ENCODE peak calls at places on chromosomes 3 and 15, in four cellular contexts. U, W, Y and B are unnamed samples.

GRCh38 chr3:67940200-67940952 is 286.0 kb upstream of the SUCLG2 start:
- DNase-seq in U (no peak), Y (no peak), W (no peak), B (no peak)

GRCh38 chr3:197303452-197303851 is 5.0 kb upstream of the DLG1 start:
- DNase-seq in Y (no peak), U (no peak), W (no peak), B (no peak)

GRCh38 chr3:52090131-52090548 is 33.8 kb upstream of the DUSP7 start:
- DNase-seq in W (no peak), U (no peak), Y (no peak), B (no peak)

GRCh38 chr15:43550527-43551363 is 33.3 kb downstream of the MAP1A start:
- DNase-seq in Y (no peak), U (no peak), W (no peak), B (no peak)

GRCh38 chr15:90664650-90665287 is 52.4 kb upstream of the BLM start:
- DNase-seq in W (no peak), Y (no peak), U (no peak), B (no peak)

GRCh38 chr15:77753939-77754338 is 121.2 kb upstream of the LINGO1 start:
- DNase-seq in W (no peak), Y (no peak), U (no peak), B (no peak)

GRCh38 chr3:190591080-190591479 is 77.2 kb downstream of the IL1RAP start:
- DNase-seq in U (no peak), Y (no peak), W (peak; percentile 58), B (peak; percentile 90)

GRCh38 chr15:41544650-41545015 is 576 bp upstream of the RPAP1 start:
- DNase-seq in W (no peak), Y (no peak), U (no peak), B (no peak)

GRCh38 chr3:137205394-137206060 is 247.7 kb downstream of the IL20RB start:
- DNase-seq in W (no peak), U (no peak), Y (no peak), B (no peak)

GRCh38 chr3:55690746-55691540 is 203.8 kb upstream of the WNT5A start:
- DNase-seq in U (no peak), Y (peak; percentile 49), W (no peak), B (peak; percentile 65)

GRCh38 chr3:155744091-155744625 is 713 bp downstream of the PLCH1 start:
- DNase-seq in U (peak; percentile 70), Y (peak; percentile 94), W (peak; percentile 70), B (peak; percentile 68)

GRCh38 chr3:29282431-29283296 is 1.8 kb downstream of the RBMS3 start:
- DNase-seq in W (no peak), Y (no peak), U (no peak), B (no peak)